ENCODE peak calls at places on chromosomes 1 and 21, in seven cellular contexts. Y, V, K, B, R, G and H are unnamed samples.

GRCh38 chr1:6270432-6270831 is 9.5 kb upstream of the GPR153 start:
- DNase-seq in Y (no peak), V (peak; percentile 58), K (no peak), B (no peak), R (no peak), G (no peak), H (no peak)

GRCh38 chr1:152811050-152811449 is 721 bp upstream of the LCE1B start:
- DNase-seq in Y (no peak), V (no peak), K (no peak), B (no peak), R (no peak), G (no peak), H (no peak)

GRCh38 chr1:158813159-158813558 is 18.0 kb upstream of the MNDA start:
- DNase-seq in Y (peak; percentile 8), V (no peak), K (no peak), B (no peak), R (no peak), G (no peak), H (no peak)

GRCh38 chr1:111271464-111271801 is 19.2 kb upstream of the CHIA start:
- DNase-seq in Y (no peak), V (no peak), K (no peak), B (no peak), R (no peak), G (no peak), H (no peak)

GRCh38 chr21:45460611-45461368 is 55.8 kb downstream of the COL18A1 start:
- DNase-seq in Y (no peak), V (peak; percentile 39), K (no peak), B (peak; percentile 92), R (peak; percentile 90), G (no peak), H (no peak)

GRCh38 chr1:226443439-226443838 is 35.5 kb upstream of the PARP1 start:
- DNase-seq in Y (no peak), V (no peak), K (no peak), B (peak; percentile 21), R (peak; percentile 69), G (no peak), H (no peak)

GRCh38 chr1:208107817-208108608 is 136.2 kb downstream of the PLXNA2 start:
- DNase-seq in Y (no peak), V (no peak), K (no peak), B (peak; percentile 79), R (peak; percentile 90), G (no peak), H (no peak)

GRCh38 chr1:173355281-173356031 is 121.7 kb upstream of the PRDX6 start:
- DNase-seq in Y (no peak), V (no peak), K (no peak), B (no peak), R (no peak), G (no peak), H (no peak)

GRCh38 chr1:62436466-62437272 is at the start of gene USP1:
- DNase-seq in Y (peak; percentile 100), V (peak; percentile 98), K (peak; percentile 96), B (peak; percentile 100), R (peak; percentile 100), G (peak; percentile 91), H (peak; percentile 100)